ENCODE peak calls at places on chromosomes 3 and 15, in four cellular contexts. E is cardiac muscle cell, J is colonic mucosa, A is DND-41. Q is an unnamed sample. For H3K27me3, the result is how much of the 10 kb centered on the place peaks cover.

GRCh38 chr3:12990781-12991480 is 82.3 kb downstream of the IQSEC1 start:
- DNase-seq in J (no peak), A (no peak), E (peak), Q (peak)

GRCh38 chr15:29278436-29279099 is 8.9 kb upstream of the NSMCE3 start:
- DNase-seq in A (no peak), E (peak), J (no peak), Q (peak)

GRCh38 chr3:195037017-195037373 is 234.0 kb downstream of the XXYLT1 start:
- DNase-seq in A (no peak), E (no peak), J (no peak), Q (no peak)

GRCh38 chr3:56889131-56889530 is 87.4 kb upstream of the ARHGEF3 start:
- DNase-seq in A (no peak), J (no peak), E (no peak), Q (no peak)

GRCh38 chr15:39575180-39575579 is 5.7 kb upstream of the THBS1 start:
- DNase-seq in A (no peak), J (no peak), E (no peak), Q (no peak)

GRCh38 chr3:126005951-126006350 is 37.0 kb downstream of the ROPN1B start:
- DNase-seq in E (peak), A (no peak), J (no peak), Q (no peak)

GRCh38 chr3:182969277-182969676 is 11.1 kb downstream of the DCUN1D1 start:
- DNase-seq in A (no peak), J (no peak), E (peak), Q (peak)

GRCh38 chr3:141311496-141312358 is 56.6 kb upstream of the ZBTB38 start:
- DNase-seq in A (peak), E (peak), J (peak), Q (peak)

GRCh38 chr3:31004025-31004678 is 109.7 kb upstream of the GADL1 start:
- DNase-seq in E (peak), A (no peak), J (no peak), Q (peak)

GRCh38 chr15:89652131-89652530 is 3.1 kb downstream of the KIF7 start:
- DNase-seq in J (no peak), A (no peak), E (no peak), Q (no peak)

GRCh38 chr3:43894176-43895049 is 203.7 kb downstream of the ABHD5 start:
- DNase-seq in J (peak), A (no peak), E (peak), Q (no peak)

GRCh38 chr15:94324117-94324826 is 92.9 kb downstream of the MCTP2 start:
- DNase-seq in J (peak), A (peak), E (peak), Q (no peak)

GRCh38 chr3:94162700-94163099 is 99.8 kb downstream of the NSUN3 start:
- DNase-seq in A (no peak), E (no peak), J (no peak), Q (peak)

GRCh38 chr3:152385761-152386160 is 117.0 kb downstream of the MBNL1 start:
- DNase-seq in A (no peak), E (peak), J (no peak), Q (no peak)

GRCh38 chr15:40192942-40193341 is 32.1 kb downstream of the BUB1B start:
- DNase-seq in E (peak), A (no peak), J (no peak), Q (no peak)

GRCh38 chr3:160403028-160403545 is 3.6 kb downstream of the SMC4 start:
- DNase-seq in E (peak), J (no peak), A (no peak), Q (no peak)

GRCh38 chr3:37544105-37544504 is 317.6 kb upstream of the CTDSPL start:
- DNase-seq in A (no peak), E (no peak), J (no peak), Q (no peak)

GRCh38 chr3:37545479-37545878 is 316.2 kb upstream of the CTDSPL start:
- DNase-seq in J (no peak), E (no peak), A (no peak), Q (no peak)

GRCh38 chr3:37543692-37544091 is 318.0 kb upstream of the CTDSPL start:
- DNase-seq in A (no peak), J (no peak), E (no peak), Q (no peak)

GRCh38 chr3:37544869-37545352 is 316.8 kb upstream of the CTDSPL start:
- DNase-seq in J (no peak), E (no peak), A (no peak), Q (no peak)

GRCh38 chr3:37546876-37547275 is 314.8 kb upstream of the CTDSPL start:
- DNase-seq in A (no peak), J (no peak), E (peak), Q (no peak)
- TF ChIP-seq CTCF in A (peak), J (no peak), E (peak), Q (peak)

GRCh38 chr3:58349792-58350626 is 17.3 kb downstream of the PXK start:
- DNase-seq in A (peak), J (no peak), E (no peak), Q (no peak)
- H3K4me3 ChIP-seq in A (peak), J (no peak), E (no peak), Q (no peak)

DNA sequence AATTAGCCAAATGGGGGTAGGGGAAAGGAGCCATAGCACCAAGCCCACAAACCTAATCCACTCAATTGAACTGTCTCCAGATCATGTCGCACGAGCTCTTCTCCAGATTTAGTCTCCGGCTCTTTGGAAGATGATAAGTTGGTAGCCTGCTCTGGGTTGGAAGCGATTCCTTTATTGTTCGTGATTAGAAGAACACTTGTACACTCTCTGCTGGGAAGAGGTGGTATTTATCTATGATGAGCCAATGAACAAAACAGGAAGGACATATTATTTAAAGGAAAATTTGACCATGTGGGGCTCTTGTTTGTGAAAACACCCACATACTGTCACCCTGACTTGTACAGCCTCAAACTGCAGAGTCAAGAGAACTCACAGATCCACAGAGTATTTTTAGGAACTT is 54.4 kb downstream of the MYZAP start:
- DNase-seq in A (no peak), J (no peak), E (no peak), Q (no peak)
- H3K27me3 ChIP-seq in A (under half), J (under half), E (under half), Q (under half)

DNA sequence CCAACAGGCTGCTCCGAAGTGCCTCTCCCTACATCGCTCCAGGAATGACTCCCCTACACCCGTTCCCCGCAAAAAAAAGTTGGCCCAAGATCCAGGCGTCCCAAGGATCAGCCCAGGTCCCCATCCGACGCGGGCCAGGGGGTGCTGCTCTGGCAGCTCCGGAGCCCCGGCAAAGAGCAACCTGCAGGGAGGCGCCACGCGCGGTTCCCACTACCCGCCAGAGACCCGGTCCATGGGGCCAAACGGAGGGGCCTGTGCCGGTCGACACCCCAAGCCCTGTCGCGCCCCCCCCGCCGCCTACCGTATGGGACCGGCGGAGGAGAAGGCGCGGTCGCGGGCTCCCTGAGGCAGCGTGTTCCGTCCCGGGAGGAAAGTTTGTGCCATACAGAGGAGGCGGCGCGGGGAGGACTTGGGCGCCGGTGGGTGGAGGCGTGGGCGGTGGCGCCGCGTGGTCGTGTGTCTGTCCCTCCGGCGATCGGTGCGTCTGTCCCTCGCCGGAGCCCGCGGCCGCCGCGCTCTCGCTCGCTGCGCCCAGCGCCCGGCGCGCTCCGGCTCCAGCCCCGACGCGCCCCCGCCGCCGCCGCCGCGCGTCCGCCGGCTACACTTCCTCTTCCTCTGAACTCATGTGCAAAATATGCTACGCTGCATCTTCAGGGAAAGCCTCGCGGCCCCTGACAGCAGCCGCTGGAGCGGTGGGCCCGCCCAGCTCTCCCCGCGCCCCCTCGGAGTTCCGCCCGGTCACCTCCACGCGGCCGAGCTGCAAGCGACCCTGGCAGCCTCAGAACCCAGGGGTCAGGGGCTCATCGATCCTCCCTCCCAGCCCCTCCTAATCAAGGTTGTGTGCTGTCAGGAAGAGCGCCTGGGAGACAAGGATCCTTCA is at the start of gene RFTN1:
- DNase-seq in E (peak), J (peak), A (peak), Q (no peak)
- TF ChIP-seq CTCF in E (no peak), J (no peak), A (peak), Q (peak)

GRCh38 chr3:46096336-46096735 is 69.1 kb upstream of the XCR1 start:
- DNase-seq in E (no peak), A (no peak), J (no peak), Q (no peak)

GRCh38 chr3:46096781-46097180 is 69.5 kb upstream of the XCR1 start:
- DNase-seq in A (no peak), E (no peak), J (no peak), Q (no peak)

GRCh38 chr3:46100812-46101211 is 73.5 kb upstream of the XCR1 start:
- DNase-seq in E (no peak), J (no peak), A (no peak), Q (no peak)

GRCh38 chr3:46097691-46098241 is 70.5 kb upstream of the XCR1 start:
- DNase-seq in A (peak), J (no peak), E (peak), Q (no peak)

DNA sequence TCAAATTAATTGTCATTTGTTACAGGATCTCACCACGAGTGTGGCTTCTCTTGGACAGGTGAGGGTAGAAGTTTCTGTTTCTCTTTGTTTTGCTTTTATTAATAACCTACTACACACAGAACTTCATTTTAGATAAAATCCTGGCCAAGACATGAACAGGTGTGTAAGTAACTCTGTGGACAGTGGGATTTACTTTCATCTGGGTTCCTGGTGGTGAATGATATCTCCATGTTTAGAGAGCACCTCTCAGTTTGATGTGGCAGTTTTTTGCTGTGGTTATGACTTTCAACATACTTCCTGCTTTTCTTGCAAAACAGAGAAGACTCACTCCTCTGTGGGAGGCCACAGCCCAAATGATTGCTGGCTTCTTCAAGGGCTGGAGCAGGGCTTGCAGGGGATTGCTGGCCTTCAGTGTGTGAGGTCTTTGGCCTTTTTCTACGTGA is 71.1 kb upstream of the XCR1 start:
- DNase-seq in A (peak), E (peak), J (no peak), Q (no peak)
- H3K4me3 ChIP-seq in A (no peak), E (no peak), J (no peak), Q (no peak)

GRCh38 chr3:128497305-128498126 is 4.5 kb upstream of the GATA2 start:
- DNase-seq in J (peak), E (peak), A (peak), Q (no peak)

GRCh38 chr3:128496019-128496601 is 3.1 kb upstream of the GATA2 start:
- DNase-seq in A (no peak), E (no peak), J (no peak), Q (no peak)

GRCh38 chr3:128495435-128495970 is 2.5 kb upstream of the GATA2 start:
- DNase-seq in E (no peak), A (no peak), J (no peak), Q (no peak)

GRCh38 chr3:128498127-128498626 is 5.2 kb upstream of the GATA2 start:
- DNase-seq in J (no peak), A (no peak), E (no peak), Q (no peak)

DNA sequence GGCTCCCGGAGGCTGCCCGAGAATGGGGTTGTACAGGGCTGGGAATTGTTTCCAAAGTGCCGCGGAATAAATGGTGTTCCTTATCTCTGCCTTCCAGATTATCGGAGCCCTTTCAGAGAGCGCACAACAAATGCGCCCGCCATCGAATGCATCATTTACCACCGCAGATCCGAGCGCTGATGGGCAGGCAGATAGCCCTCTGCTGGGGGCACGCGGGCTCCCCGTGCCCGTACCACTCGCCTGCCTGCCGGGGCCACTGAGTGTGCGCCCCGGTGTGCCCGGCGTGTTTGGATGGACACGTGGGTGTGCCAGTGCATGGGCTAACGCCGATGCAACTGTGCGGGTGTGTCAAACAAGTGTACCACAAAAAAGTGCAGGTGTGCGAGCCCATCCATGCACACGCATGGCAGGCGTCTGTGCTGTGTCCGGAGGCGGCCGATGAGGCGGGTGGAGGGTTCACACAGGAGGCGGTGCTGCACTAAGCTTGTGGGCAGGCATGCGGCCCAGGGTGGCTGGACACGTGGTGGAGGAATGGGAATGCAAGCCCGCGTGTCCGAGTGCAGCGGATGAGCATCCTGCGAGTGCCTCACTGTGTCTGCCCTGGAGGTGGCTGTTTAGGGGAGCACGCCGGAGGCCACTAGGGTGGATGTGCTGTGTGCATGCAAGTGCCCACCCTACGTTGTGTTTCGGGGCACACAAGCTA is 3.8 kb upstream of the GATA2 start:
- DNase-seq in E (peak), J (peak), A (no peak), Q (no peak)
- H3K27me3 ChIP-seq in E (half or more), J (half or more), A (under half), Q (half or more)

DNA sequence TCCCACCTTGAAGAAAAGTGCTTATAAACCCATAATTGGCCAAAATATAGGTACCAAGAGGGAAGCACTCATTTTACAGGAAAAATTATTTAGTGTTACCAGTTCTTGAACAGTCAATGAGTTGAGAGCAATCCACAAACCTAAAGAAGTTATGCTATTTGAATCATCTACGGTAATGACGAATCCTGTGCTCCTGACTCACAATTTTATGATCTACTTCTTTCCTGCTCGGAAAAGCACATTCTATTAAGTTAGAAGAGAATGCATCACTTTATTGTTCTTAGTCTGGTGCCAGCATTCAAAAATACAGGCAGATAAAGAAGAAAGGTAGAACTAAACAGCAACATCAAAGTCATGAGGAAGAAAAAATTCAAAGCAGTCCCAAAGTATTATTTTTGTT is 33.2 kb downstream of the CHRM5 start:
- DNase-seq in A (no peak), J (no peak), E (no peak), Q (no peak)
- TF ChIP-seq CTCF in A (no peak), J (no peak), E (no peak), Q (no peak)

Q was measured in kidney epithelial cell.